ENCODE peak calls at places on chromosomes 13 and 19, in seven cellular contexts. V is transverse colon, Z is mesenteric fat pad, M is psoas muscle, R is NCI-H748 treated with DMSO at 0.1 percent for 48 hours, C is lung, D is lower leg skin. Q is an unnamed sample.

GRCh38 chr19:677601-678380 is 1.6 kb downstream of the FSTL3 start:
- DNase-seq in C (no peak), V (no peak), R (no peak), M (peak; percentile 56), D (no peak), Z (peak; percentile 87), Q (no peak)

GRCh38 chr13:87779451-87779850 is 108.3 kb downstream of the SLITRK5 start:
- DNase-seq in R (no peak), D (no peak), Z (no peak), C (no peak), V (no peak), M (no peak), Q (no peak)

GRCh38 chr19:32652893-32653625 is 21.9 kb downstream of the ANKRD27 start:
- DNase-seq in M (peak; percentile 72), V (peak; percentile 66), D (no peak), R (no peak), C (peak; percentile 74), Z (no peak), Q (peak; percentile 16)

GRCh38 chr19:41427647-41428480 is 690 bp upstream of the B3GNT8 start:
- DNase-seq in V (peak; percentile 45), Z (no peak), C (peak; percentile 61), R (no peak), M (no peak), D (no peak), Q (peak; percentile 65)

GRCh38 chr13:33710924-33711323 is 107.0 kb upstream of the RFC3 start:
- DNase-seq in R (no peak), C (no peak), V (no peak), D (no peak), M (no peak), Z (no peak), Q (no peak)

GRCh38 chr13:29594310-29594709 is 1.2 kb downstream of the SLC7A1 start:
- DNase-seq in V (peak; percentile 60), Z (no peak), C (no peak), D (peak; percentile 40), R (peak; percentile 65), M (no peak), Q (peak; percentile 44)

GRCh38 chr13:80787604-80788003 is 446.7 kb upstream of the SPRY2 start:
- DNase-seq in C (no peak), Z (no peak), V (no peak), M (no peak), D (no peak), R (no peak), Q (no peak)

GRCh38 chr19:29247051-29247450 is 34.1 kb upstream of the UQCRFS1 start:
- DNase-seq in Z (peak; percentile 43), M (no peak), V (no peak), D (no peak), R (no peak), C (no peak), Q (no peak)

GRCh38 chr19:6026390-6026897 is 48.5 kb upstream of the RANBP3 start:
- DNase-seq in Z (peak; percentile 71), R (no peak), M (peak; percentile 23), D (no peak), C (no peak), V (no peak), Q (no peak)

GRCh38 chr13:97194473-97194872 is 27.7 kb upstream of the MBNL2 start:
- DNase-seq in V (no peak), M (no peak), R (no peak), Z (no peak), D (no peak), C (no peak), Q (no peak)

Q was measured in prostate gland.